ENCODE peak calls at places on chromosomes 7 and 10, in five cellular contexts. A, G, D, V and L are unnamed samples.
A peak's percentile ranks its signal among the peaks of the same experiment; 100 is the strongest.

GRCh38 chr10:57898231-57898630 is 369.5 kb downstream of the IPMK start:
- DNase-seq in V (no peak), A (no peak), D (no peak), G (no peak), L (no peak)

GRCh38 chr7:86149266-86149665 is 494.4 kb upstream of the GRM3 start:
- DNase-seq in V (no peak), G (no peak), A (no peak), D (no peak), L (no peak)

GRCh38 chr7:107744345-107744750 is 406 bp downstream of the CBLL1 start:
- DNase-seq in V (no peak), A (no peak), D (no peak), G (no peak), L (no peak)

GRCh38 chr10:90561666-90562065 is 296.2 kb downstream of the HTR7 start:
- DNase-seq in G (no peak), D (no peak), V (no peak), A (no peak), L (no peak)

GRCh38 chr10:112650588-112651030 is 203.6 kb downstream of the VTI1A start:
- DNase-seq in A (peak; percentile 58), D (no peak), V (no peak), G (no peak), L (no peak)

GRCh38 chr7:112714917-112715316 is 75.3 kb downstream of the TMEM168 start:
- DNase-seq in A (no peak), G (no peak), V (no peak), D (no peak), L (no peak)

GRCh38 chr7:142797799-142798377 is 27.1 kb downstream of the PRSS2 start:
- DNase-seq in A (no peak), D (no peak), G (peak; percentile 48), V (no peak), L (peak; percentile 40)

GRCh38 chr7:28530175-28531142 is 118.1 kb downstream of the CREB5 start:
- DNase-seq in A (peak; percentile 60), D (no peak), V (no peak), G (no peak), L (no peak)

GRCh38 chr7:25495342-25495855 is 267.1 kb upstream of the NPVF start:
- DNase-seq in D (no peak), A (no peak), G (peak; percentile 84), V (no peak), L (peak; percentile 25)

GRCh38 chr7:139334399-139335150 is 6.6 kb upstream of the FMC1 start:
- DNase-seq in G (peak; percentile 56), A (no peak), V (no peak), D (no peak), L (no peak)

GRCh38 chr7:107993879-107994278 is 9.1 kb downstream of the LAMB1 start:
- DNase-seq in V (no peak), D (no peak), G (no peak), A (peak; percentile 46), L (no peak)

GRCh38 chr7:2072042-2072441 is 160.7 kb downstream of the MAD1L1 start:
- DNase-seq in D (peak; percentile 31), G (no peak), A (no peak), V (no peak), L (no peak)

GRCh38 chr10:11448190-11448544 is 163.3 kb downstream of the USP6NL start:
- DNase-seq in V (no peak), G (no peak), A (no peak), D (no peak), L (no peak)

GRCh38 chr7:22252886-22253536 is 103.9 kb downstream of the RAPGEF5 start:
- DNase-seq in G (no peak), A (no peak), D (no peak), V (no peak), L (no peak)

GRCh38 chr7:23200331-23200730 is 18.5 kb downstream of the NUP42 start:
- DNase-seq in G (no peak), D (no peak), V (no peak), A (no peak), L (no peak)

GRCh38 chr7:30114536-30115258 is 20.1 kb upstream of the MTURN start:
- DNase-seq in G (no peak), D (no peak), V (no peak), A (no peak), L (no peak)

GRCh38 chr10:132335189-132336063 is 3.4 kb downstream of the LRRC27 start:
- DNase-seq in G (peak; percentile 80), V (peak; percentile 95), A (no peak), D (peak; percentile 65), L (no peak)

GRCh38 chr10:101563497-101564040 is 24.5 kb downstream of the POLL start:
- DNase-seq in A (no peak), V (no peak), G (no peak), D (no peak), L (peak; percentile 17)

GRCh38 chr10:19745672-19746071 is 70.6 kb upstream of the PLXDC2 start:
- DNase-seq in V (no peak), G (no peak), A (no peak), D (no peak), L (no peak)

GRCh38 chr10:110808123-110808522 is 63.6 kb upstream of the PDCD4 start:
- DNase-seq in G (no peak), D (no peak), V (no peak), A (no peak), L (no peak)

GRCh38 chr10:72875250-72876055 is 18.1 kb upstream of the OIT3 start:
- DNase-seq in G (peak; percentile 38), D (no peak), V (peak; percentile 18), A (peak; percentile 43), L (peak; percentile 25)

GRCh38 chr10:35409094-35409582 is 72.8 kb downstream of the CCNY start:
- DNase-seq in D (peak; percentile 38), G (no peak), A (peak; percentile 90), V (no peak), L (peak; percentile 58)

GRCh38 chr7:117458977-117459583 is 20.7 kb upstream of the CFTR start:
- DNase-seq in A (peak; percentile 44), V (peak; percentile 18), D (no peak), G (no peak), L (peak; percentile 21)

GRCh38 chr7:4134204-4134603 is 547.9 kb upstream of the FOXK1 start:
- DNase-seq in G (no peak), V (peak; percentile 8), D (no peak), A (no peak), L (no peak)

GRCh38 chr7:18831381-18831901 is 286.0 kb downstream of the TWIST1 start:
- DNase-seq in D (no peak), V (no peak), A (peak; percentile 41), G (no peak), L (no peak)

GRCh38 chr10:122647383-122647968 is 52.2 kb downstream of the C10orf120 start:
- DNase-seq in A (no peak), V (no peak), D (no peak), G (peak; percentile 32), L (no peak)

GRCh38 chr10:44399478-44400451 is 14.9 kb upstream of the CXCL12 start:
- DNase-seq in G (no peak), V (no peak), A (no peak), D (no peak), L (no peak)

GRCh38 chr7:26321440-26321839 is 29.8 kb downstream of the SNX10 start:
- DNase-seq in A (no peak), G (no peak), V (no peak), D (no peak), L (no peak)

DNA sequence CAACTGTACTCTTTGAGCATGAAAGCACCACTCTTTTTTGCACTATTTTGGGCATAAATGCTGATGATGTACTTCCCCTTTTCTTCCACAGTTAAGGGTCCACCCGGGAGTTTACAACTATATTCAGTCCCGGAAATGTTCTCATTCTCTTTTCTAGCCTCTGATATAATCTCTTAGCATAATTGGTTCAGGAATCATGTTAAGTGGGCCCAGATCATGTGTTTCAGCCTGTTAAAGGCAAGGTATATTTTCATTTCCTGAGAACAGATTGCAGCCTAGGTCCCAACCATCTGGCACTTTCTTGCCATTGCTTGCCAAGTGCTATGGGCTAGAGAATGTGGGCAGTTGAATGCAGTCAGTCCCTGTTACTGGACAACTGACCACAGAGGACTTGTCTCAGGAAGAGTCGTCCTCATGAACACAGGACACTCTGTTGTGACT is 111.4 kb upstream of the GLCCI1 start:
- DNase-seq in G (no peak), A (no peak), D (no peak), V (no peak), L (no peak)
- TF ChIP-seq MXI1 in G (no peak), A (no peak), D (no peak), V (no peak), L (no peak)

DNA sequence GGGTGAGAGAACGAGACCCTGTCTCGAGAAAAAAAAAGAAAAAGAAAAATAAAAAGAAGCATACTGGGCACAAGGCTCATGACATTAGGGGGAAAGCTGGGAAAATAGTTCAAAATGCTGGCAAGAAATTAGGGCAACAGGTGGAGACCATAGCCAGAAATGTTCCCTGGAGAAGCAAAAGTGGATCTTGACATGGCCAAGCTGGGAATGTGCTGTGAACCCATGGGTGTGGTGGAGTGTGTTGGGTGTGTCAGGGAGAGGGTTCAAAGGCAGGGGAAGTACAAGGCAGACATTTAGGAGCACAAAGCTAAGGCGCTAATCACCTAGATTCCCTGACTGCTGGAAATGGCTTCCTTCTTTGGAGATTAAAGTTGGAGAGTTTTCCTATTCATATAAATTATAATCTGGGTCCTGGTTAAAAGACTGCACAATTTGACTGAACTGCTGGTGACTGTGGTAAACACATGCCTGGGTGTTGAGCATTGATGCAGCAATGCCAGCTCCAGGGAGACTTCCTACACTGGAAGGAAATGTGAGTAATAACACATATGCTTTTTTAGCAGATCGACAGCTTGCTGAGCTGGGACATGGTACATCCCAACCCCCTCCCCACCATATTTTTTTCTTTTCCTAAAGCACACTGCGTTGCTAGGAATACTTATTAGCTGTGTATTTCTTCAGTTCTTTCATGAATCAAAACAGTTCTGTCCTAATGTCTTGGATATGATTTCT is 70.1 kb upstream of the ARHGAP21 start:
- DNase-seq in D (no peak), G (no peak), V (no peak), A (peak; percentile 39), L (no peak)
- TF ChIP-seq MXI1 in D (no peak), G (no peak), V (no peak), A (no peak), L (no peak)

GRCh38 chr7:150379590-150380379 is 655 bp downstream of the ZNF775 start:
- DNase-seq in D (no peak), A (no peak), G (peak; percentile 71), V (no peak), L (peak; percentile 72)
- TF ChIP-seq MXI1 in D (peak; percentile 29), A (no peak), G (no peak), V (no peak), L (no peak)

GRCh38 chr10:17958049-17958448 is 6.3 kb downstream of the SLC39A12 start:
- DNase-seq in A (no peak), G (no peak), V (no peak), D (no peak), L (no peak)

GRCh38 chr10:17959870-17960269 is 8.2 kb downstream of the SLC39A12 start:
- DNase-seq in G (no peak), V (no peak), A (no peak), D (no peak), L (no peak)

GRCh38 chr10:17951868-17952371 is at the start of gene SLC39A12:
- DNase-seq in V (no peak), G (no peak), D (no peak), A (peak; percentile 86), L (no peak)

GRCh38 chr10:17950726-17951125 is 992 bp upstream of the SLC39A12 start:
- DNase-seq in D (no peak), A (no peak), G (no peak), V (no peak), L (no peak)

DNA sequence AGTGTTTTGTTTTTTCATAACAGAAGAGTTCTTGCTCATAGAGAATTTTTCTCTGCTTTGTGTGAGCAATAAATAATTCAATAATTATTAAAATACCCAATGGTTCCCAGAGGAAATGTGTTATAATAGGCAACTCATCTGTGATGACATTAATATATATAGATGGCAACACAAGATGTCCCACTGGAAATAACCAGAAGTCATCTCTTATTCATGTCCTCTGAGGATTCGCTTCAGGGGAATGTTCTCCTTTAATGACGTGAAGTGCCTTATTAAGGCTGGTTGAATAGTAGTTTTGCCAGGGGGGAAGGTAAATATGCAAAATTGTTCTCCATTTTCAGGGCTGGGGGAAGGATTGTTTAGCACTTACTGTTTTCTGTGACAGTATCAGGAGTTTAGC is 3.1 kb downstream of the SLC39A12 start:
- DNase-seq in G (no peak), V (no peak), A (peak; percentile 5), D (no peak), L (no peak)
- TF ChIP-seq MXI1 in G (no peak), V (no peak), A (no peak), D (no peak), L (no peak)